ENCODE peak calls at places on chromosomes 3 and 15, in ten cellular contexts. One of them, this sample, is unnamed.

GRCh38 chr15:33581032-33581431 is 270.3 kb downstream of the RYR3 start:
- DNase-seq in esophagus squamous epithelium: no peak
- DNase-seq in body of pancreas: no peak
- DNase-seq in T47D: no peak
- DNase-seq in progenitor cell of endocrine pancreas: no peak
- DNase-seq in cardiac muscle cell: peak
- DNase-seq in adrenal gland: peak
- DNase-seq in NCI-H774: no peak
- DNase-seq in NCI-H226: peak
- DNase-seq in lower leg skin: no peak
- DNase-seq in this sample: peak

GRCh38 chr3:97825101-97825500 is 3.3 kb downstream of the CRYBG3 start:
- DNase-seq in esophagus squamous epithelium: no peak
- DNase-seq in body of pancreas: no peak
- DNase-seq in T47D: no peak
- DNase-seq in progenitor cell of endocrine pancreas: no peak
- DNase-seq in cardiac muscle cell: no peak
- DNase-seq in adrenal gland: no peak
- DNase-seq in NCI-H774: no peak
- DNase-seq in NCI-H226: peak
- DNase-seq in lower leg skin: no peak
- DNase-seq in this sample: no peak

GRCh38 chr3:173957646-173958045 is 560.1 kb downstream of the NLGN1 start:
- DNase-seq in esophagus squamous epithelium: no peak
- DNase-seq in body of pancreas: no peak
- DNase-seq in T47D: no peak
- DNase-seq in progenitor cell of endocrine pancreas: no peak
- DNase-seq in cardiac muscle cell: no peak
- DNase-seq in adrenal gland: no peak
- DNase-seq in NCI-H774: no peak
- DNase-seq in NCI-H226: no peak
- DNase-seq in lower leg skin: no peak
- DNase-seq in this sample: no peak

GRCh38 chr3:194042947-194043346 is 93.0 kb upstream of the HES1 start:
- DNase-seq in esophagus squamous epithelium: no peak
- DNase-seq in body of pancreas: no peak
- DNase-seq in T47D: no peak
- DNase-seq in progenitor cell of endocrine pancreas: no peak
- DNase-seq in cardiac muscle cell: no peak
- DNase-seq in adrenal gland: no peak
- DNase-seq in NCI-H774: no peak
- DNase-seq in NCI-H226: peak
- DNase-seq in lower leg skin: no peak
- DNase-seq in this sample: no peak

GRCh38 chr15:72339777-72340177 is 19.8 kb upstream of the CELF6 start:
- DNase-seq in esophagus squamous epithelium: no peak
- DNase-seq in body of pancreas: no peak
- DNase-seq in T47D: no peak
- DNase-seq in progenitor cell of endocrine pancreas: no peak
- DNase-seq in cardiac muscle cell: no peak
- DNase-seq in adrenal gland: peak
- DNase-seq in NCI-H774: peak
- DNase-seq in NCI-H226: peak
- DNase-seq in lower leg skin: no peak
- DNase-seq in this sample: peak

GRCh38 chr15:52462806-52463360 is 65.8 kb downstream of the MYO5A start:
- DNase-seq in esophagus squamous epithelium: no peak
- DNase-seq in body of pancreas: no peak
- DNase-seq in T47D: no peak
- DNase-seq in progenitor cell of endocrine pancreas: no peak
- DNase-seq in cardiac muscle cell: no peak
- DNase-seq in adrenal gland: no peak
- DNase-seq in NCI-H774: no peak
- DNase-seq in NCI-H226: no peak
- DNase-seq in lower leg skin: no peak
- DNase-seq in this sample: no peak

GRCh38 chr3:26623409-26624208 is 1.0 kb downstream of the LRRC3B start:
- DNase-seq in esophagus squamous epithelium: no peak
- DNase-seq in body of pancreas: no peak
- DNase-seq in T47D: no peak
- DNase-seq in progenitor cell of endocrine pancreas: no peak
- DNase-seq in cardiac muscle cell: peak
- DNase-seq in adrenal gland: no peak
- DNase-seq in NCI-H774: no peak
- DNase-seq in NCI-H226: no peak
- DNase-seq in lower leg skin: no peak
- DNase-seq in this sample: no peak

GRCh38 chr3:184405075-184406060 is 25.5 kb downstream of the CHRD start:
- DNase-seq in esophagus squamous epithelium: no peak
- DNase-seq in body of pancreas: no peak
- DNase-seq in T47D: no peak
- DNase-seq in progenitor cell of endocrine pancreas: no peak
- DNase-seq in cardiac muscle cell: no peak
- DNase-seq in adrenal gland: no peak
- DNase-seq in NCI-H774: no peak
- DNase-seq in NCI-H226: no peak
- DNase-seq in lower leg skin: no peak
- DNase-seq in this sample: no peak

GRCh38 chr3:59660376-59660775 is 610.6 kb upstream of the CFAP20DC start:
- DNase-seq in esophagus squamous epithelium: no peak
- DNase-seq in body of pancreas: no peak
- DNase-seq in T47D: peak
- DNase-seq in progenitor cell of endocrine pancreas: no peak
- DNase-seq in cardiac muscle cell: no peak
- DNase-seq in adrenal gland: no peak
- DNase-seq in NCI-H774: no peak
- DNase-seq in NCI-H226: no peak
- DNase-seq in lower leg skin: no peak
- DNase-seq in this sample: no peak